ENCODE peak calls at places on chromosomes 6 and 20, in eight cellular contexts. T, U, J, G, S, I, D and H are unnamed samples.

GRCh38 chr6:106117579-106117978 is 31.4 kb downstream of the PRDM1 start:
- DNase-seq in T (no peak), U (no peak), J (no peak), G (no peak), S (no peak), I (no peak), D (no peak), H (no peak)

GRCh38 chr6:116461563-116462507 is 660 bp downstream of the CALHM6 start:
- DNase-seq in T (no peak), U (no peak), J (peak; percentile 58), G (peak; percentile 80), S (peak; percentile 87), I (peak; percentile 77), D (no peak), H (peak; percentile 68)

GRCh38 chr6:125491860-125492617 is 190.3 kb upstream of the HDDC2 start:
- DNase-seq in T (no peak), U (no peak), J (no peak), G (no peak), S (no peak), I (no peak), D (no peak), H (no peak)

GRCh38 chr20:58710481-58711265 is 18.1 kb downstream of the NPEPL1 start:
- DNase-seq in T (no peak), U (no peak), J (no peak), G (no peak), S (peak; percentile 20), I (peak; percentile 44), D (peak; percentile 80), H (no peak)

GRCh38 chr20:478010-478948 is 15.9 kb upstream of the TBC1D20 start:
- DNase-seq in T (peak; percentile 67), U (no peak), J (no peak), G (no peak), S (no peak), I (no peak), D (no peak), H (no peak)

GRCh38 chr6:141809901-141810300 is 322.8 kb upstream of the GJE1 start:
- DNase-seq in T (no peak), U (no peak), J (no peak), G (no peak), S (no peak), I (no peak), D (no peak), H (no peak)

GRCh38 chr6:117930645-117931044 is 23.6 kb downstream of the SLC35F1 start:
- DNase-seq in T (no peak), U (no peak), J (no peak), G (no peak), S (no peak), I (no peak), D (no peak), H (no peak)

GRCh38 chr6:23027281-23027680 is 457.9 kb downstream of the HDGFL1 start:
- DNase-seq in T (no peak), U (no peak), J (no peak), G (no peak), S (no peak), I (no peak), D (no peak), H (no peak)

GRCh38 chr6:13281630-13282156 is 46.6 kb downstream of the TBC1D7 start:
- DNase-seq in T (no peak), U (no peak), J (no peak), G (no peak), S (no peak), I (no peak), D (no peak), H (no peak)

GRCh38 chr6:41257369-41258195 is 28.9 kb downstream of the TREM1 start:
- DNase-seq in T (no peak), U (no peak), J (no peak), G (no peak), S (no peak), I (no peak), D (peak; percentile 81), H (no peak)

GRCh38 chr6:51292659-51293058 is 474.0 kb downstream of the TFAP2B start:
- DNase-seq in T (no peak), U (no peak), J (no peak), G (no peak), S (no peak), I (no peak), D (no peak), H (no peak)

GRCh38 chr6:32944265-32944664 is 3.4 kb upstream of the HLA-DMB start:
- DNase-seq in T (no peak), U (peak; percentile 49), J (no peak), G (peak; percentile 56), S (no peak), I (no peak), D (no peak), H (peak; percentile 54)

GRCh38 chr6:1103027-1103426 is 208.9 kb upstream of the FOXQ1 start:
- DNase-seq in T (no peak), U (no peak), J (no peak), G (no peak), S (no peak), I (no peak), D (no peak), H (no peak)

GRCh38 chr6:163707385-163708355 is 293.2 kb downstream of the QKI start:
- DNase-seq in T (no peak), U (no peak), J (no peak), G (peak; percentile 47), S (no peak), I (no peak), D (no peak), H (no peak)
- TF ChIP-seq CTCF in T (no peak), U (no peak), J (no peak), G (peak; percentile 35), S (no peak), I (no peak), D (no peak), H (no peak)

GRCh38 chr6:126939784-126940183 is 178.7 kb upstream of the RSPO3 start:
- DNase-seq in T (no peak), U (no peak), J (no peak), G (no peak), S (no peak), I (no peak), D (no peak), H (no peak)

GRCh38 chr6:126937426-126937825 is 181.0 kb upstream of the RSPO3 start:
- DNase-seq in T (no peak), U (no peak), J (no peak), G (no peak), S (no peak), I (no peak), D (no peak), H (no peak)
- TF ChIP-seq CTCF in T (no peak), U (no peak), J (no peak), G (no peak), S (no peak), I (no peak), D (no peak), H (no peak)

GRCh38 chr6:16712931-16713484 is 48.3 kb downstream of the ATXN1 start:
- DNase-seq in T (peak; percentile 66), U (peak; percentile 57), J (no peak), G (no peak), S (no peak), I (no peak), D (no peak), H (no peak)
- TF ChIP-seq CTCF in T (peak; percentile 51), U (peak; percentile 28), J (no peak), G (peak; percentile 41), S (peak; percentile 11), I (no peak), D (peak; percentile 50), H (no peak)

GRCh38 chr6:128638817-128639216 is 118.4 kb upstream of the PTPRK start:
- DNase-seq in T (no peak), U (no peak), J (no peak), G (no peak), S (no peak), I (no peak), D (no peak), H (no peak)
- TF ChIP-seq CTCF in T (no peak), U (no peak), J (no peak), G (no peak), S (no peak), I (no peak), D (no peak), H (no peak)

GRCh38 chr6:2245103-2245953 is at the start of gene GMDS:
- DNase-seq in T (peak; percentile 61), U (peak; percentile 78), J (peak; percentile 91), G (peak; percentile 99), S (peak; percentile 97), I (peak; percentile 94), D (peak; percentile 95), H (peak; percentile 83)
- TF ChIP-seq CTCF in T (no peak), U (peak; percentile 5), J (peak; percentile 17), G (no peak), S (no peak), I (peak; percentile 7), D (no peak), H (no peak)

DNA sequence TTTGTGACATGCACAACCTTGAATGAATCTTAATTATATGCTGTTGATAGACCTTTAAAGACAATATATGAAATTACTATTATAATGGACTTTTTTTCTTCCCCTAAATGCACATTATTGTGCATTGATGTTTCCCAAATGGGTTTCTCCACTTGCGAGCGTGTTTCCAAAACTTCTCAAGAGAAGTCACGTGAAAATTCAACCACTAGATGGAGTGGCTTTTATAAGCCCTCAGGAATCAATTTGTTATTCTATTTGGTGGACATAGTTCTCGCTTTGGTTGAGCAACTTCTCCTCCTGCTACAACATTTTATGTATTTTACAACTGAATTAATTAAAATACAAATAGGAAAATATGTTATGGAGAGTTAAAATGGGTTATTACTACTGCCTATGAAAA is 9.0 kb downstream of the CNR1 start:
- DNase-seq in T (no peak), U (no peak), J (no peak), G (no peak), S (no peak), I (no peak), D (no peak), H (no peak)
- TF ChIP-seq CTCF in T (no peak), U (no peak), J (peak; percentile 12), G (no peak), S (peak; percentile 30), I (no peak), D (no peak), H (no peak)

GRCh38 chr6:139117734-139118133 is 17.1 kb upstream of the HECA start:
- DNase-seq in T (no peak), U (no peak), J (no peak), G (no peak), S (no peak), I (no peak), D (no peak), H (no peak)
- TF ChIP-seq CTCF in T (peak; percentile 35), U (no peak), J (no peak), G (no peak), S (no peak), I (no peak), D (no peak), H (no peak)

GRCh38 chr20:34473262-34473883 is 42.8 kb upstream of the DYNLRB1 start:
- DNase-seq in T (no peak), U (peak; percentile 33), J (no peak), G (peak; percentile 39), S (peak; percentile 68), I (peak; percentile 66), D (no peak), H (no peak)
- TF ChIP-seq CTCF in T (peak; percentile 44), U (no peak), J (peak; percentile 46), G (peak; percentile 66), S (peak; percentile 56), I (peak; percentile 39), D (peak; percentile 38), H (no peak)

DNA sequence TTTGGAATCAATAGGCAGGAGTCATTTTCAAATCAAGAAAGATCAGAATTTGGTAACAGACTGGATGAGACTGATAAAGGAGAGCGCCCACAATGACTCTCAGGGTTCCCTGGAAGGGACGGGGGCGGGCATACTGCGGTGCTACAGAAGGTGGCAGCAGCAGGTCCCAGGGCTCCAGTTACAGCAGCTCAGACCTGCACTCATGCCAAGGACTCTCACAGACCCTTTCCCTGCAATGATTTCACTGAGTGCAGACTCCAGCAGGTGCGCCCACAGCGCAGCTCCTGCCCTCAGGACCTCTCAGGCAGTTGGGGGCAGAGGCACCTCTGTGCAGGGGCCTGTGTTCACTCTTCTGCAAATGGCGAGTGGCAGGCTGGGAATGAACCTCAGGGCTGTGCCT is 359.8 kb downstream of the ZFAND3 start:
- DNase-seq in T (no peak), U (peak; percentile 15), J (peak; percentile 31), G (no peak), S (no peak), I (peak; percentile 24), D (no peak), H (no peak)
- TF ChIP-seq CTCF in T (no peak), U (no peak), J (no peak), G (peak; percentile 19), S (peak; percentile 21), I (no peak), D (no peak), H (no peak)